ENCODE peak calls at places on chromosomes 13 and 19, in four cellular contexts. One of them, this sample, is unnamed.

GRCh38 chr13:98730441-98730840 is 22.0 kb downstream of the SLC15A1 start:
- DNase-seq in stimulated activated CD4-positive, alpha-beta T cell treated with anti-CD3 and anti-CD28 coated beads, Interleukin-4, amount 100 ng/mL, for 24 hours: no peak
- DNase-seq in activated T-cell treated with anti-CD3 and anti-CD28 coated beads for 48 hours: no peak
- DNase-seq in Kasumi-1: no peak
- DNase-seq in this sample: no peak

GRCh38 chr13:32323912-32324311 is 8.6 kb downstream of the BRCA2 start:
- DNase-seq in stimulated activated CD4-positive, alpha-beta T cell treated with anti-CD3 and anti-CD28 coated beads, Interleukin-4, amount 100 ng/mL, for 24 hours: no peak
- DNase-seq in activated T-cell treated with anti-CD3 and anti-CD28 coated beads for 48 hours: no peak
- DNase-seq in Kasumi-1: no peak
- DNase-seq in this sample: no peak

GRCh38 chr19:45138303-45138751 is 22.5 kb downstream of the NKPD1 start:
- DNase-seq in stimulated activated CD4-positive, alpha-beta T cell treated with anti-CD3 and anti-CD28 coated beads, Interleukin-4, amount 100 ng/mL, for 24 hours: no peak
- DNase-seq in activated T-cell treated with anti-CD3 and anti-CD28 coated beads for 48 hours: no peak
- DNase-seq in Kasumi-1: no peak
- DNase-seq in this sample: no peak

GRCh38 chr19:9159891-9160290 is 18.9 kb upstream of the OR7D2 start:
- DNase-seq in stimulated activated CD4-positive, alpha-beta T cell treated with anti-CD3 and anti-CD28 coated beads, Interleukin-4, amount 100 ng/mL, for 24 hours: no peak
- DNase-seq in activated T-cell treated with anti-CD3 and anti-CD28 coated beads for 48 hours: no peak
- DNase-seq in Kasumi-1: no peak
- DNase-seq in this sample: no peak

GRCh38 chr13:23579072-23579885 is 9.1 kb downstream of the TNFRSF19 start:
- DNase-seq in stimulated activated CD4-positive, alpha-beta T cell treated with anti-CD3 and anti-CD28 coated beads, Interleukin-4, amount 100 ng/mL, for 24 hours: peak; percentile 91
- DNase-seq in activated T-cell treated with anti-CD3 and anti-CD28 coated beads for 48 hours: peak; percentile 95
- DNase-seq in Kasumi-1: peak; percentile 8
- DNase-seq in this sample: peak; percentile 49

GRCh38 chr19:18108897-18109296 is 11.3 kb downstream of the MAST3 start:
- DNase-seq in stimulated activated CD4-positive, alpha-beta T cell treated with anti-CD3 and anti-CD28 coated beads, Interleukin-4, amount 100 ng/mL, for 24 hours: no peak
- DNase-seq in activated T-cell treated with anti-CD3 and anti-CD28 coated beads for 48 hours: no peak
- DNase-seq in Kasumi-1: no peak
- DNase-seq in this sample: no peak

GRCh38 chr19:4768934-4769777 is 22.4 kb upstream of the FEM1A start:
- DNase-seq in stimulated activated CD4-positive, alpha-beta T cell treated with anti-CD3 and anti-CD28 coated beads, Interleukin-4, amount 100 ng/mL, for 24 hours: peak; percentile 81
- DNase-seq in activated T-cell treated with anti-CD3 and anti-CD28 coated beads for 48 hours: peak; percentile 72
- DNase-seq in Kasumi-1: peak; percentile 88
- DNase-seq in this sample: peak; percentile 52

GRCh38 chr13:112693831-112694497 is 4.1 kb downstream of the ATP11A start:
- DNase-seq in stimulated activated CD4-positive, alpha-beta T cell treated with anti-CD3 and anti-CD28 coated beads, Interleukin-4, amount 100 ng/mL, for 24 hours: no peak
- DNase-seq in activated T-cell treated with anti-CD3 and anti-CD28 coated beads for 48 hours: no peak
- DNase-seq in Kasumi-1: peak; percentile 83
- DNase-seq in this sample: no peak

GRCh38 chr19:18879579-18880373 is 16.2 kb downstream of the CERS1 start:
- DNase-seq in stimulated activated CD4-positive, alpha-beta T cell treated with anti-CD3 and anti-CD28 coated beads, Interleukin-4, amount 100 ng/mL, for 24 hours: no peak
- DNase-seq in activated T-cell treated with anti-CD3 and anti-CD28 coated beads for 48 hours: peak; percentile 46
- DNase-seq in Kasumi-1: peak; percentile 46
- DNase-seq in this sample: no peak

GRCh38 chr19:47284324-47284899 is 9.7 kb downstream of the INAFM1 start:
- DNase-seq in stimulated activated CD4-positive, alpha-beta T cell treated with anti-CD3 and anti-CD28 coated beads, Interleukin-4, amount 100 ng/mL, for 24 hours: peak; percentile 72
- DNase-seq in activated T-cell treated with anti-CD3 and anti-CD28 coated beads for 48 hours: no peak
- DNase-seq in Kasumi-1: peak; percentile 84
- DNase-seq in this sample: no peak

GRCh38 chr13:35342440-35342839 is 134.0 kb downstream of the MAB21L1 start:
- DNase-seq in stimulated activated CD4-positive, alpha-beta T cell treated with anti-CD3 and anti-CD28 coated beads, Interleukin-4, amount 100 ng/mL, for 24 hours: no peak
- DNase-seq in activated T-cell treated with anti-CD3 and anti-CD28 coated beads for 48 hours: no peak
- DNase-seq in Kasumi-1: no peak
- DNase-seq in this sample: no peak